ENCODE peak calls at places on chromosomes 1 and 21, in six cellular contexts. K, T, M, H, P and E are unnamed samples.

GRCh38 chr1:114258633-114259032 is 105.0 kb upstream of the SYT6 start:
- DNase-seq in K (no peak), T (no peak), M (no peak), H (no peak), P (no peak), E (no peak)

GRCh38 chr1:30652151-30652915 is 71.1 kb downstream of the MATN1 start:
- DNase-seq in K (no peak), T (no peak), M (no peak), H (no peak), P (no peak), E (no peak)

GRCh38 chr1:67347688-67348472 is 40.2 kb downstream of the IL12RB2 start:
- DNase-seq in K (peak; percentile 77), T (peak; percentile 57), M (no peak), H (peak; percentile 49), P (peak; percentile 61), E (peak; percentile 61)

GRCh38 chr1:84834419-84835064 is 58.5 kb downstream of the LPAR3 start:
- DNase-seq in K (peak; percentile 74), T (peak; percentile 62), M (no peak), H (peak; percentile 31), P (peak; percentile 72), E (peak; percentile 46)

GRCh38 chr1:150073516-150073915 is 5.9 kb downstream of the VPS45 start:
- DNase-seq in K (no peak), T (no peak), M (no peak), H (no peak), P (no peak), E (no peak)

GRCh38 chr1:43766086-43766784 is 58.9 kb downstream of the ST3GAL3 start:
- DNase-seq in K (peak; percentile 12), T (no peak), M (peak; percentile 59), H (no peak), P (no peak), E (no peak)

GRCh38 chr1:203652718-203653461 is 26.3 kb downstream of the ATP2B4 start:
- DNase-seq in K (no peak), T (peak; percentile 61), M (no peak), H (no peak), P (no peak), E (peak; percentile 36)

GRCh38 chr1:42340898-42341297 is 5.9 kb upstream of the FOXJ3 start:
- DNase-seq in K (no peak), T (no peak), M (no peak), H (no peak), P (no peak), E (no peak)

GRCh38 chr1:20093940-20094391 is 24.0 kb downstream of the PLA2G5 start:
- DNase-seq in K (no peak), T (no peak), M (no peak), H (no peak), P (no peak), E (peak; percentile 41)

GRCh38 chr1:156677616-156678596 is 699 bp upstream of the NES start:
- DNase-seq in K (peak; percentile 80), T (peak; percentile 83), M (peak; percentile 62), H (peak; percentile 65), P (peak; percentile 89), E (peak; percentile 86)

GRCh38 chr1:67307251-67308060 is at the start of gene IL12RB2:
- DNase-seq in K (no peak), T (no peak), M (no peak), H (no peak), P (no peak), E (no peak)

GRCh38 chr21:28445081-28445830 is 547.4 kb downstream of the LTN1 start:
- DNase-seq in K (peak; percentile 75), T (no peak), M (no peak), H (peak; percentile 52), P (peak; percentile 91), E (peak; percentile 48)

GRCh38 chr1:196090226-196090625 is 518.0 kb downstream of the KCNT2 start:
- DNase-seq in K (no peak), T (no peak), M (no peak), H (no peak), P (no peak), E (no peak)

GRCh38 chr1:239912471-239912870 is 179.2 kb upstream of the FMN2 start:
- DNase-seq in K (peak; percentile 39), T (no peak), M (no peak), H (peak; percentile 16), P (peak; percentile 19), E (no peak)

GRCh38 chr1:223180803-223181321 is 37.8 kb upstream of the TLR5 start:
- DNase-seq in K (peak; percentile 74), T (no peak), M (no peak), H (no peak), P (no peak), E (peak; percentile 23)

GRCh38 chr1:77175230-77175844 is 43.9 kb downstream of the PIGK start:
- DNase-seq in K (peak; percentile 6), T (no peak), M (no peak), H (no peak), P (peak; percentile 6), E (peak; percentile 2)

GRCh38 chr1:110850632-110851031 is 22.3 kb upstream of the CD53 start:
- DNase-seq in K (no peak), T (no peak), M (no peak), H (no peak), P (no peak), E (no peak)

GRCh38 chr1:51623025-51623424 is 6.1 kb downstream of the OSBPL9 start:
- DNase-seq in K (no peak), T (no peak), M (no peak), H (no peak), P (no peak), E (no peak)

GRCh38 chr1:51621841-51622454 is 5.1 kb downstream of the OSBPL9 start:
- DNase-seq in K (no peak), T (no peak), M (no peak), H (no peak), P (no peak), E (no peak)

GRCh38 chr1:51623450-51623849 is 6.6 kb downstream of the OSBPL9 start:
- DNase-seq in K (no peak), T (no peak), M (no peak), H (no peak), P (no peak), E (no peak)

GRCh38 chr1:51621161-51621560 is 4.3 kb downstream of the OSBPL9 start:
- DNase-seq in K (no peak), T (no peak), M (no peak), H (no peak), P (no peak), E (no peak)

DNA sequence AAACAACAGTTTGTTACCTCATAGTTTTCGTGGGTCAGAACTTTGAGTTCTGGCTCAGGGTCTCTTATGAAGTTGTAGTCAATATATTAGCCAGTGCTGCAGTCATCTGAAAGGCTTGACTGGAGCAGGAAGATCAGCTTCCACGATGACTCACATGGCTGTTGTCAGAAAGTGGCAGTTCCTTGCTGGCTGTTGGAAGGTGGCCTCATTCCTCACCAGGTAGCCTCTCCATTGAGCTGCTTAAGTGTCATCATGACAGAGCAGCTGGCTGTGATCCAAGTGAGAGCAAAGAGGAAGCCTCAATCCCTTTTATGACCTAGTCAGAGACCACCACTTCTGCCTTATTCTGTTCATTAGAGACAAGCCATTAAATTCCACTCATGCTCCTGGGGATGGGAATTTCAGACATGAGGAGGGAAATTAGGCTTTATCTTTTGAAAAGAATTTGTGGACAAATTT is 5.6 kb downstream of the OSBPL9 start:
- DNase-seq in K (peak; percentile 84), T (peak; percentile 55), M (no peak), H (peak; percentile 80), P (peak; percentile 80), E (peak; percentile 71)
- H3K4me3 ChIP-seq in K (no peak overlapping the region), T (no peak overlapping the region), M (no peak overlapping the region), H (no peak overlapping the region), P (no peak overlapping the region), E (no peak overlapping the region)

GRCh38 chr1:225770586-225771248 is 6.9 kb upstream of the SRP9 start:
- DNase-seq in K (no peak), T (no peak), M (no peak), H (no peak), P (no peak), E (peak; percentile 76)
- TF ChIP-seq CTCF in K (no peak), T (no peak), M (no peak), H (no peak), P (no peak), E (peak; percentile 2)

GRCh38 chr1:153792631-153793041 is 17.4 kb downstream of the SLC27A3 start:
- DNase-seq in K (no peak), T (no peak), M (no peak), H (no peak), P (no peak), E (no peak)

GRCh38 chr1:153791856-153792253 is 16.6 kb downstream of the SLC27A3 start:
- DNase-seq in K (peak; percentile 72), T (no peak), M (no peak), H (peak; percentile 69), P (peak; percentile 72), E (peak; percentile 49)

GRCh38 chr1:153790282-153790995 is 15.2 kb downstream of the SLC27A3 start:
- DNase-seq in K (peak; percentile 65), T (peak; percentile 85), M (peak; percentile 65), H (peak; percentile 35), P (peak; percentile 84), E (peak; percentile 91)

GRCh38 chr1:153790996-153791855 is 16.0 kb downstream of the SLC27A3 start:
- DNase-seq in K (peak; percentile 85), T (no peak), M (peak; percentile 78), H (peak; percentile 70), P (peak; percentile 94), E (peak; percentile 97)

DNA sequence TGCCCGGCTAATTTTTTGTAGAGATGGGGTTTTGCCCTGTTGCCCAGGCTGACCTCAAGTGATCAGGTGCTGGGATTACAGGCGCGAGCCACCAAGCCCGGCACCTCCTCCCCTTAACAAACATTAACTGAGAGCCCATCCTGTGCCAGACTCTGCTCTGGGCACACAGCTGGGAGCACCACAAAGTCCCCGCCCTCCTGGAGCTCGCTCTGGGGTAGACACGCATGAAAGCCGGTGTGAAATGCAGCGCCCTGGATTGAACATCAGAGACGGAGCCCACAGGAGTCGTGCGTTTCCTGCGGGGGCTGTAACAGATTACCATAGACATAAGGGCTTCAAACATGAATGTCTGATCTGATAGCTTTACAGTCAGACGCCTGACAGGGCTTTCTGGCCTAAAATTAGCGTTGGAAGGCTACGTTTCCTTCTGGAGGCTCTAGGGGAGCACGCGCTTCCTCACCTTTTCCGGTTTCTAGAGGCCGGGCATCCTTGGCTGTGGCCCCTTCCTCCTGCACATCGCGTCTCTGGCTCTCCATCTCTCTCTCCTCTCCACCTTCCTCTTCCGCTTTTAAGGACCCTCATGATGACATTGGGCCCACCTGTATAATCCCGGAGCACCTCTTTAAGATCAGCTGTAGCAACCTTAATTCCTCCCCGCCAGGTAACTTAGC is 14.4 kb downstream of the SLC27A3 start:
- DNase-seq in K (no peak), T (no peak), M (no peak), H (no peak), P (no peak), E (no peak)
- H3K4me3 ChIP-seq in K (peak overlapping the region; percentile 37), T (no peak overlapping the region), M (peak overlapping the region; percentile 25), H (no peak overlapping the region), P (no peak overlapping the region), E (peak overlapping the region; percentile 40)

GRCh38 chr1:33872681-33873080 is 8.8 kb downstream of the HMGB4 start:
- DNase-seq in K (peak; percentile 73), T (no peak), M (no peak), H (no peak), P (no peak), E (no peak)

GRCh38 chr1:33876970-33877680 is 13.2 kb downstream of the HMGB4 start:
- DNase-seq in K (peak; percentile 95), T (no peak), M (no peak), H (no peak), P (peak; percentile 28), E (no peak)

GRCh38 chr1:33878392-33878791 is 14.5 kb downstream of the HMGB4 start:
- DNase-seq in K (no peak), T (no peak), M (no peak), H (no peak), P (no peak), E (no peak)

GRCh38 chr1:33872275-33872674 is 8.4 kb downstream of the HMGB4 start:
- DNase-seq in K (no peak), T (no peak), M (no peak), H (no peak), P (no peak), E (no peak)

GRCh38 chr1:33875857-33876256 is 12.0 kb downstream of the HMGB4 start:
- DNase-seq in K (no peak), T (no peak), M (no peak), H (no peak), P (no peak), E (no peak)
- TF ChIP-seq CTCF in K (peak; percentile 7), T (no peak), M (no peak), H (no peak), P (no peak), E (peak; percentile 12)